ENCODE peak calls at places on chromosomes 11 and 22, in seven cellular contexts. S is A172; Z is hippocampal formation; P is Ammon's horn; B is A549; E is stimulated activated CD4-positive, alpha-beta T cell treated with anti-CD3 and anti-CD28 coated beads, Interleukin-2, amount 100 ng/mL, for 24 hours; V is Kasumi-1. J is an unnamed sample.

GRCh38 chr11:11243790-11244469 is 109.1 kb downstream of the CSNK2A3 start:
- DNase-seq in S (no peak), Z (no peak), P (peak), B (no peak), E (peak), V (peak), J (peak)

GRCh38 chr22:23243006-23243573 is 62.8 kb downstream of the BCR start:
- DNase-seq in S (no peak), Z (no peak), P (no peak), B (no peak), E (peak), V (no peak), J (no peak)

GRCh38 chr22:39144101-39144815 is 8.2 kb downstream of the CBX7 start:
- DNase-seq in S (peak), Z (no peak), P (peak), B (no peak), E (peak), V (peak), J (no peak)

GRCh38 chr11:1959786-1960185 is 12.7 kb downstream of the MRPL23 start:
- DNase-seq in S (no peak), Z (no peak), P (no peak), B (no peak), E (no peak), V (no peak), J (no peak)

GRCh38 chr11:82927264-82927880 is 25.8 kb downstream of the DDIAS start:
- DNase-seq in S (peak), Z (no peak), P (peak), B (peak), E (no peak), V (peak), J (peak)

GRCh38 chr11:101445761-101446160 is 138.0 kb downstream of the TRPC6 start:
- DNase-seq in S (peak), Z (no peak), P (no peak), B (no peak), E (no peak), V (no peak), J (no peak)

GRCh38 chr11:71363721-71364120 is 84.5 kb downstream of the DHCR7 start:
- DNase-seq in S (no peak), Z (no peak), P (no peak), B (no peak), E (no peak), V (no peak), J (no peak)

GRCh38 chr11:117670924-117671323 is 126.1 kb downstream of the DSCAML1 start:
- DNase-seq in S (no peak), Z (no peak), P (no peak), B (no peak), E (no peak), V (no peak), J (no peak)

GRCh38 chr22:31193092-31193491 is 19.0 kb upstream of the LIMK2 start:
- DNase-seq in S (no peak), Z (no peak), P (peak), B (no peak), E (no peak), V (no peak), J (no peak)

GRCh38 chr22:48268771-48269552 is 1506.5 kb downstream of the TBC1D22A start:
- DNase-seq in S (peak), Z (no peak), P (no peak), B (peak), E (no peak), V (no peak), J (no peak)

GRCh38 chr11:64067257-64067993 is 31.7 kb downstream of the FLRT1 start:
- DNase-seq in S (no peak), Z (no peak), P (no peak), B (no peak), E (no peak), V (no peak), J (no peak)

GRCh38 chr11:116472661-116473060 is 300.1 kb downstream of the BUD13 start:
- DNase-seq in S (no peak), Z (no peak), P (no peak), B (no peak), E (no peak), V (no peak), J (no peak)

GRCh38 chr11:87331273-87331672 is 293.5 kb downstream of the TMEM135 start:
- DNase-seq in S (no peak), Z (no peak), P (no peak), B (no peak), E (no peak), V (no peak), J (no peak)

GRCh38 chr11:40877981-40878380 is 581.5 kb downstream of the LRRC4C start:
- DNase-seq in S (no peak), Z (no peak), P (no peak), B (no peak), E (no peak), V (no peak), J (no peak)

GRCh38 chr22:39943366-39943765 is 16.8 kb upstream of the TMA7B start:
- DNase-seq in S (no peak), Z (no peak), P (no peak), B (no peak), E (peak), V (no peak), J (no peak)

GRCh38 chr11:128288368-128288767 is 299.0 kb downstream of the ETS1 start:
- DNase-seq in S (peak), Z (no peak), P (no peak), B (no peak), E (no peak), V (no peak), J (no peak)

GRCh38 chr11:2074266-2074825 is 64.8 kb downstream of the IGF2 start:
- DNase-seq in S (no peak), Z (no peak), P (no peak), B (no peak), E (no peak), V (no peak), J (no peak)

GRCh38 chr11:1149545-1149944 is 8.2 kb upstream of the MUC5AC start:
- DNase-seq in S (no peak), Z (no peak), P (no peak), B (no peak), E (no peak), V (no peak), J (no peak)

GRCh38 chr11:114044042-114044871 is 15.3 kb upstream of the ZBTB16 start:
- DNase-seq in S (no peak), Z (no peak), P (no peak), B (peak), E (no peak), V (no peak), J (no peak)

GRCh38 chr11:44952082-44952481 is 1.4 kb upstream of the TP53I11 start:
- DNase-seq in S (no peak), Z (no peak), P (no peak), B (no peak), E (no peak), V (no peak), J (no peak)

GRCh38 chr11:45847908-45848316 is 637 bp downstream of the CRY2 start:
- DNase-seq in S (peak), Z (no peak), P (peak), B (peak), E (peak), V (peak), J (peak)

GRCh38 chr11:126815111-126815510 is 185.5 kb downstream of the KIRREL3 start:
- DNase-seq in S (peak), Z (no peak), P (no peak), B (no peak), E (no peak), V (no peak), J (no peak)

GRCh38 chr22:24442352-24442744 is 14.9 kb downstream of the ADORA2A start:
- DNase-seq in S (no peak), Z (no peak), P (no peak), B (no peak), E (no peak), V (no peak), J (no peak)

GRCh38 chr22:17102297-17102667 is 17.5 kb downstream of the IL17RA start:
- DNase-seq in S (no peak), Z (no peak), P (no peak), B (no peak), E (no peak), V (peak), J (no peak)

GRCh38 chr11:124897681-124898680 is at the start of gene ROBO4:
- DNase-seq in S (peak), Z (no peak), P (no peak), B (no peak), E (no peak), V (no peak), J (no peak)

GRCh38 chr22:39735776-39736175 is 157.8 kb downstream of the ENTHD1 start:
- DNase-seq in S (no peak), Z (no peak), P (no peak), B (no peak), E (no peak), V (no peak), J (no peak)